ENCODE peak calls at places on chromosomes 11 and 22, in nine cellular contexts. A, E, V, R, G, D, I, H and F are unnamed samples.

GRCh38 chr11:776459-777287 is 614 bp downstream of the GATD1 start:
- DNase-seq in D (no peak), G (no peak), I (peak), V (peak), R (no peak), E (no peak), A (peak), H (no peak), F (peak)

GRCh38 chr22:31556627-31557203 is 60.4 kb downstream of the SFI1 start:
- DNase-seq in V (no peak), E (no peak), A (no peak), R (no peak), G (no peak), D (peak), H (no peak), I (no peak), F (no peak)

GRCh38 chr22:46397514-46397913 is 62.0 kb downstream of the TRMU start:
- DNase-seq in H (no peak), G (no peak), I (no peak), D (no peak), V (no peak), R (no peak), A (no peak), E (no peak), F (no peak)

GRCh38 chr11:118017631-118018315 is 31.6 kb downstream of the IL10RA start:
- DNase-seq in V (no peak), H (no peak), I (no peak), A (no peak), R (no peak), E (no peak), D (no peak), G (no peak), F (no peak)

GRCh38 chr11:6735306-6735705 is 36.5 kb downstream of the OR2AG2 start:
- DNase-seq in G (no peak), D (peak), H (no peak), V (no peak), E (no peak), A (no peak), I (no peak), R (no peak), F (no peak)

GRCh38 chr11:134313821-134314607 is 17.8 kb upstream of the GLB1L2 start:
- DNase-seq in I (no peak), A (no peak), V (peak), D (no peak), E (no peak), G (no peak), H (no peak), R (no peak), F (no peak)

GRCh38 chr22:48632641-48633246 is 1194.9 kb downstream of the BRD1 start:
- DNase-seq in I (no peak), R (no peak), G (no peak), V (no peak), A (no peak), H (no peak), D (no peak), E (no peak), F (no peak)

GRCh38 chr11:129694966-129695365 is 120.7 kb upstream of the TMEM45B start:
- DNase-seq in R (no peak), E (no peak), A (no peak), G (no peak), D (peak), I (no peak), V (no peak), H (no peak), F (no peak)

GRCh38 chr11:77046060-77046501 is 11.9 kb downstream of the B3GNT6 start:
- DNase-seq in D (peak), H (peak), G (no peak), V (peak), E (no peak), I (no peak), A (peak), R (no peak), F (peak)

GRCh38 chr11:63939351-63939920 is 634 bp downstream of the NAA40 start:
- DNase-seq in R (peak), H (peak), D (peak), E (no peak), A (peak), V (no peak), I (no peak), G (no peak), F (no peak)

GRCh38 chr22:21984793-21985192 is 2.2 kb upstream of the TOP3B start:
- DNase-seq in D (peak), I (peak), G (no peak), V (no peak), R (no peak), A (peak), H (no peak), E (no peak), F (no peak)

GRCh38 chr11:106794058-106794457 is 224.2 kb downstream of the GUCY1A2 start:
- DNase-seq in A (no peak), E (no peak), I (no peak), V (no peak), D (no peak), R (no peak), G (no peak), H (no peak), F (no peak)

GRCh38 chr11:128956401-128957203 is 13.9 kb upstream of the TP53AIP1 start:
- DNase-seq in H (peak), D (peak), G (no peak), V (no peak), E (no peak), A (no peak), I (no peak), R (no peak), F (no peak)

GRCh38 chr11:117410861-117411725 is 83.4 kb downstream of the CEP164 start:
- DNase-seq in R (no peak), E (no peak), A (peak), H (no peak), D (no peak), V (peak), G (peak), I (no peak), F (no peak)

GRCh38 chr11:28729339-28729738 is 621.2 kb downstream of the METTL15 start:
- DNase-seq in V (no peak), A (no peak), H (no peak), I (peak), D (no peak), R (no peak), G (no peak), E (no peak), F (no peak)

GRCh38 chr11:17145972-17146371 is 61.8 kb downstream of the PIK3C2A start:
- DNase-seq in V (no peak), D (peak), I (no peak), H (no peak), R (no peak), E (no peak), G (no peak), A (no peak), F (no peak)

GRCh38 chr11:92383430-92383829 is 158.8 kb downstream of the FAT3 start:
- DNase-seq in H (no peak), E (no peak), G (no peak), A (no peak), V (no peak), I (no peak), R (no peak), D (peak), F (no peak)

GRCh38 chr11:12968836-12969235 is 40.3 kb upstream of the RASSF10 start:
- DNase-seq in H (no peak), E (no peak), G (no peak), D (no peak), A (no peak), V (no peak), R (no peak), I (no peak), F (no peak)

GRCh38 chr22:30324008-30324730 is 2.6 kb downstream of the TBC1D10A start:
- DNase-seq in D (no peak), I (no peak), E (no peak), R (no peak), A (no peak), V (no peak), G (no peak), H (no peak), F (no peak)

GRCh38 chr11:2273771-2274170 is 3.4 kb upstream of the ASCL2 start:
- DNase-seq in G (no peak), V (peak), E (no peak), H (peak), D (peak), I (peak), A (no peak), R (no peak), F (no peak)

GRCh38 chr11:793556-793955 is 3.7 kb upstream of the CEND1 start:
- DNase-seq in H (no peak), D (no peak), A (no peak), I (no peak), G (no peak), E (no peak), V (no peak), R (no peak), F (no peak)

DNA sequence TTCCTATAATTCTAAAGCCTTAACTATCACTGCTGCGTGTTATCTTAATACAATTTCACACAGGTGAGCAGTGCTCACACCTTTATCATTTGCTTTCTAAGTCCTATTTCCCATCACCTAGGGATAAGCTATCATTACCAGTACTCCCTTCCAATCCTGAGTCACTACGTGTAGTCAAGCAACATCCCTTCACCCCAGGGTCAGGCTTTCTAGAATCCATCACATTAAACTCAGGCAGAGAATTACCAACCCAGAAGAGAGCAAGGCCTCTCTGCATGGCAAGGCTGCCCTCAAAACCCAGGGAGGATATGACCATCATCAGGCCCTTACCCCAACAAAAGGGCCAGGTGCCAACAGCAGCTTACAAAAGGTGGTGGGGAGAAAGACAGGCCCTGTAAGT is 9.8 kb downstream of the PACSIN2 start:
- DNase-seq in D (no peak), I (peak), E (no peak), G (no peak), H (no peak), A (no peak), V (no peak), R (no peak), F (peak)
- H3K27ac ChIP-seq in D (no peak), I (no peak), E (no peak), G (peak), H (no peak), A (no peak), V (no peak), R (no peak), F (no peak)

GRCh38 chr11:67095214-67095507 is 23.9 kb upstream of the KDM2A start:
- DNase-seq in D (no peak), H (no peak), A (no peak), V (no peak), E (no peak), R (no peak), I (no peak), G (no peak), F (no peak)
- TF ChIP-seq CTCF in D (no peak), H (no peak), A (peak), V (no peak), E (no peak), R (no peak), I (no peak), G (no peak), F (no peak)

GRCh38 chr22:29095459-29095858 is 22.6 kb downstream of the KREMEN1 start:
- DNase-seq in H (no peak), A (no peak), E (no peak), V (no peak), D (no peak), R (no peak), I (no peak), G (no peak), F (no peak)

GRCh38 chr22:29093980-29094379 is 21.1 kb downstream of the KREMEN1 start:
- DNase-seq in E (no peak), G (no peak), I (no peak), R (no peak), H (no peak), V (no peak), A (no peak), D (no peak), F (no peak)

GRCh38 chr22:29092243-29092642 is 19.4 kb downstream of the KREMEN1 start:
- DNase-seq in E (no peak), V (no peak), G (no peak), I (no peak), R (no peak), A (no peak), D (no peak), H (no peak), F (no peak)

GRCh38 chr22:29093030-29093429 is 20.2 kb downstream of the KREMEN1 start:
- DNase-seq in E (no peak), V (no peak), A (no peak), G (no peak), D (no peak), R (no peak), I (no peak), H (no peak), F (no peak)

GRCh38 chr22:29093501-29093921 is 20.7 kb downstream of the KREMEN1 start:
- DNase-seq in H (no peak), G (no peak), D (no peak), A (no peak), I (peak), V (no peak), R (no peak), E (no peak), F (no peak)
- H3K27ac ChIP-seq in H (no peak), G (peak), D (no peak), A (no peak), I (no peak), V (peak), R (peak), E (peak), F (no peak)

GRCh38 chr11:66267379-66268209 is 845 bp upstream of the RAB1B start:
- DNase-seq in I (peak), V (peak), A (peak), E (peak), R (peak), D (peak), H (peak), G (peak), F (peak)
- TF ChIP-seq CTCF in I (no peak), V (peak), A (no peak), E (peak), R (no peak), D (no peak), H (no peak), G (no peak), F (peak)